ENCODE peak calls at places on chromosomes 12 and 14, in four cellular contexts. One of them, this sample, is unnamed.
A peak's percentile ranks its signal among the peaks of the same experiment; 100 is the strongest.

GRCh38 chr12:89756638-89757321 is 48.1 kb upstream of the ATP2B1 start:
- DNase-seq in left lung: no peak
- DNase-seq in adrenal gland: no peak
- DNase-seq in CD4-positive, alpha-beta T cell: no peak
- DNase-seq in this sample: no peak

GRCh38 chr14:54127526-54127925 is 170.9 kb upstream of the BMP4 start:
- DNase-seq in left lung: no peak
- DNase-seq in adrenal gland: no peak
- DNase-seq in CD4-positive, alpha-beta T cell: no peak
- DNase-seq in this sample: no peak

GRCh38 chr12:132596016-132596415 is 14.4 kb downstream of the LRCOL1 start:
- DNase-seq in left lung: peak; percentile 76
- DNase-seq in CD4-positive, alpha-beta T cell: no peak
- DNase-seq in adrenal gland: peak; percentile 50
- DNase-seq in this sample: no peak

GRCh38 chr12:21642707-21643389 is 14.8 kb downstream of the LDHB start:
- DNase-seq in CD4-positive, alpha-beta T cell: no peak
- DNase-seq in adrenal gland: no peak
- DNase-seq in left lung: no peak
- DNase-seq in this sample: no peak

GRCh38 chr12:614727-615060 is 48.6 kb downstream of the NINJ2 start:
- DNase-seq in adrenal gland: no peak
- DNase-seq in CD4-positive, alpha-beta T cell: no peak
- DNase-seq in left lung: no peak
- DNase-seq in this sample: no peak

GRCh38 chr12:80593766-80594165 is 113.7 kb upstream of the MYF6 start:
- DNase-seq in adrenal gland: no peak
- DNase-seq in left lung: no peak
- DNase-seq in CD4-positive, alpha-beta T cell: no peak
- DNase-seq in this sample: no peak

GRCh38 chr12:105933671-105934665 is 204.8 kb downstream of the NUAK1 start:
- DNase-seq in CD4-positive, alpha-beta T cell: no peak
- DNase-seq in adrenal gland: peak; percentile 31
- DNase-seq in left lung: no peak
- DNase-seq in this sample: no peak

GRCh38 chr12:110073049-110073831 is 24.9 kb upstream of the C12orf76 start:
- DNase-seq in left lung: no peak
- DNase-seq in CD4-positive, alpha-beta T cell: no peak
- DNase-seq in adrenal gland: peak; percentile 31
- DNase-seq in this sample: peak; percentile 78

GRCh38 chr12:125455556-125455955 is 390.3 kb downstream of the AACS start:
- DNase-seq in left lung: no peak
- DNase-seq in adrenal gland: no peak
- DNase-seq in CD4-positive, alpha-beta T cell: no peak
- DNase-seq in this sample: no peak

GRCh38 chr14:94864421-94865195 is 94.7 kb upstream of the GSC start:
- DNase-seq in left lung: no peak
- DNase-seq in adrenal gland: no peak
- DNase-seq in CD4-positive, alpha-beta T cell: no peak
- DNase-seq in this sample: peak; percentile 12

GRCh38 chr12:108461071-108461670 is 53.9 kb upstream of the FICD start:
- DNase-seq in adrenal gland: no peak
- DNase-seq in left lung: no peak
- DNase-seq in CD4-positive, alpha-beta T cell: no peak
- DNase-seq in this sample: no peak

GRCh38 chr12:6925543-6926279 is 2.0 kb upstream of the ATN1 start:
- DNase-seq in adrenal gland: peak; percentile 79
- DNase-seq in left lung: no peak
- DNase-seq in CD4-positive, alpha-beta T cell: no peak
- DNase-seq in this sample: peak; percentile 53

GRCh38 chr12:11696084-11696483 is 46.6 kb downstream of the ETV6 start:
- DNase-seq in CD4-positive, alpha-beta T cell: no peak
- DNase-seq in left lung: no peak
- DNase-seq in adrenal gland: no peak
- DNase-seq in this sample: no peak

GRCh38 chr12:14554281-14555008 is 13.2 kb downstream of the PLBD1 start:
- DNase-seq in CD4-positive, alpha-beta T cell: no peak
- DNase-seq in adrenal gland: peak; percentile 64
- DNase-seq in left lung: peak; percentile 88
- DNase-seq in this sample: no peak

GRCh38 chr14:100531152-100531551 is 56.1 kb downstream of the BEGAIN start:
- DNase-seq in CD4-positive, alpha-beta T cell: no peak
- DNase-seq in left lung: peak; percentile 48
- DNase-seq in adrenal gland: no peak
- DNase-seq in this sample: no peak

GRCh38 chr12:66910366-66910974 is 231.6 kb upstream of the GRIP1 start:
- DNase-seq in left lung: no peak
- DNase-seq in adrenal gland: no peak
- DNase-seq in CD4-positive, alpha-beta T cell: no peak
- DNase-seq in this sample: no peak

GRCh38 chr12:63949902-63950301 is 105.4 kb downstream of the SRGAP1 start:
- DNase-seq in CD4-positive, alpha-beta T cell: no peak
- DNase-seq in adrenal gland: no peak
- DNase-seq in left lung: no peak
- DNase-seq in this sample: no peak

GRCh38 chr14:87888136-87888999 is 104.6 kb downstream of the GALC start:
- DNase-seq in CD4-positive, alpha-beta T cell: no peak
- DNase-seq in adrenal gland: peak; percentile 60
- DNase-seq in left lung: no peak
- DNase-seq in this sample: no peak

GRCh38 chr12:29763301-29763683 is 20.4 kb downstream of the TMTC1 start:
- DNase-seq in adrenal gland: no peak
- DNase-seq in left lung: no peak
- DNase-seq in CD4-positive, alpha-beta T cell: no peak
- DNase-seq in this sample: no peak

GRCh38 chr12:2194060-2194459 is 141.3 kb downstream of the CACNA1C start:
- DNase-seq in left lung: no peak
- DNase-seq in CD4-positive, alpha-beta T cell: no peak
- DNase-seq in adrenal gland: no peak
- DNase-seq in this sample: no peak

GRCh38 chr12:64125913-64126312 is 96.2 kb downstream of the KICS2 start:
- DNase-seq in left lung: no peak
- DNase-seq in adrenal gland: no peak
- DNase-seq in CD4-positive, alpha-beta T cell: no peak
- DNase-seq in this sample: no peak

GRCh38 chr12:124303579-124304313 is 8.9 kb downstream of the RFLNA start:
- DNase-seq in adrenal gland: no peak
- DNase-seq in CD4-positive, alpha-beta T cell: no peak
- DNase-seq in left lung: peak; percentile 63
- DNase-seq in this sample: no peak

GRCh38 chr14:21734457-21735074 is 60.9 kb upstream of the OR4E1 start:
- DNase-seq in adrenal gland: no peak
- DNase-seq in left lung: no peak
- DNase-seq in CD4-positive, alpha-beta T cell: no peak
- DNase-seq in this sample: no peak

GRCh38 chr14:99538275-99538674 is 57.1 kb downstream of the CCNK start:
- DNase-seq in CD4-positive, alpha-beta T cell: no peak
- DNase-seq in adrenal gland: peak; percentile 83
- DNase-seq in left lung: no peak
- DNase-seq in this sample: no peak

GRCh38 chr12:27539191-27539631 is 15.2 kb downstream of the PPFIBP1 start:
- DNase-seq in adrenal gland: no peak
- DNase-seq in CD4-positive, alpha-beta T cell: no peak
- DNase-seq in left lung: no peak
- DNase-seq in this sample: no peak

GRCh38 chr14:36223558-36223957 is 47.0 kb upstream of the PTCSC3 start:
- DNase-seq in adrenal gland: no peak
- DNase-seq in CD4-positive, alpha-beta T cell: no peak
- DNase-seq in left lung: no peak
- DNase-seq in this sample: no peak

GRCh38 chr12:53623986-53624385 is 2.2 kb downstream of the ATF7 start:
- DNase-seq in left lung: no peak
- DNase-seq in CD4-positive, alpha-beta T cell: no peak
- DNase-seq in adrenal gland: no peak
- DNase-seq in this sample: peak; percentile 40

GRCh38 chr14:52399886-52400599 is 85.9 kb downstream of the PTGER2 start:
- DNase-seq in CD4-positive, alpha-beta T cell: no peak
- DNase-seq in adrenal gland: no peak
- DNase-seq in left lung: no peak
- DNase-seq in this sample: no peak

GRCh38 chr14:72679591-72680151 is 214.2 kb downstream of the DPF3 start:
- DNase-seq in CD4-positive, alpha-beta T cell: no peak
- DNase-seq in left lung: no peak
- DNase-seq in adrenal gland: no peak
- DNase-seq in this sample: no peak

GRCh38 chr14:98059106-98059505 is 1212.9 kb downstream of the BCL11B start:
- DNase-seq in left lung: no peak
- DNase-seq in adrenal gland: no peak
- DNase-seq in CD4-positive, alpha-beta T cell: no peak
- DNase-seq in this sample: no peak

GRCh38 chr14:28057286-28058011 is 709.1 kb upstream of the FOXG1 start:
- DNase-seq in left lung: no peak
- DNase-seq in CD4-positive, alpha-beta T cell: no peak
- DNase-seq in adrenal gland: no peak
- DNase-seq in this sample: no peak

GRCh38 chr12:68624933-68625332 is 14.2 kb downstream of the RAP1B start:
- DNase-seq in adrenal gland: no peak
- DNase-seq in left lung: no peak
- DNase-seq in CD4-positive, alpha-beta T cell: no peak
- DNase-seq in this sample: no peak

GRCh38 chr12:68630598-68630997 is 19.9 kb downstream of the RAP1B start:
- DNase-seq in CD4-positive, alpha-beta T cell: no peak
- DNase-seq in adrenal gland: no peak
- DNase-seq in left lung: no peak
- DNase-seq in this sample: no peak

GRCh38 chr12:68628698-68629097 is 18.0 kb downstream of the RAP1B start:
- DNase-seq in adrenal gland: no peak
- DNase-seq in CD4-positive, alpha-beta T cell: no peak
- DNase-seq in left lung: no peak
- DNase-seq in this sample: no peak

GRCh38 chr12:68630050-68630449 is 19.4 kb downstream of the RAP1B start:
- DNase-seq in CD4-positive, alpha-beta T cell: no peak
- DNase-seq in left lung: no peak
- DNase-seq in adrenal gland: no peak
- DNase-seq in this sample: no peak

DNA sequence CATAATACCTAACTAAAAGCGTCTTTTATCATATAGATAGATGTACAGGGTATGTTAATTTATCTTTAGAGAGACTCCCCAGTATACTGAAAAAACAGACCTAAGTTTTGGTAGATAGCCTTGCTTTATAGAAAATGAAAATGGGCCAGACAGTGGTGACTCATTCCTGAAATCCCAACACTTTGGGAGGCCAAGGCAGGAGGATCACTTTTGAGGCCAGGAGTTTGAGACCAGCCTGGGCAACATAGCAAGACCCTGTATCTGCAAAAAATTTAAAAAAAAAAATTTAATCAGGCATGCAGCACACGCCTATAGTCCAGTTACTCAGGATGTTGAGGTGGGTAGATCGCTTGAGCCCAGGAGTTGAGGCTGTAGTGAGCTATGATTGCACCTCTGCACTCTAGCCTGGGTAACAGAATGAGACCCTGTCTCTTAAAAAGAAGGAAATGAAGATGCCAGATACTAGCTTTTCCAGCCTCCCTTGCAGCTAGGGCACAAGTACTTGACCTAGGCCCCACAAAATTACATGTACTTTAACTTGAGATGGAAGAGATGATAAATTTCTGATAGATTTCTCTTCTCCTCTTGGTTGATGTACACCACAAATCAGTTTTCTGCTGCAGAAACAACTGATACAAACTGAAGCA is 17.1 kb downstream of the RAP1B start:
- DNase-seq in CD4-positive, alpha-beta T cell: no peak
- DNase-seq in adrenal gland: no peak
- DNase-seq in left lung: no peak
- DNase-seq in this sample: no peak
- H3K27ac ChIP-seq in CD4-positive, alpha-beta T cell: no peak overlapping the region
- H3K27ac ChIP-seq in adrenal gland: no peak overlapping the region
- H3K27ac ChIP-seq in left lung: no peak overlapping the region
- H3K27ac ChIP-seq in this sample: no peak overlapping the region

DNA sequence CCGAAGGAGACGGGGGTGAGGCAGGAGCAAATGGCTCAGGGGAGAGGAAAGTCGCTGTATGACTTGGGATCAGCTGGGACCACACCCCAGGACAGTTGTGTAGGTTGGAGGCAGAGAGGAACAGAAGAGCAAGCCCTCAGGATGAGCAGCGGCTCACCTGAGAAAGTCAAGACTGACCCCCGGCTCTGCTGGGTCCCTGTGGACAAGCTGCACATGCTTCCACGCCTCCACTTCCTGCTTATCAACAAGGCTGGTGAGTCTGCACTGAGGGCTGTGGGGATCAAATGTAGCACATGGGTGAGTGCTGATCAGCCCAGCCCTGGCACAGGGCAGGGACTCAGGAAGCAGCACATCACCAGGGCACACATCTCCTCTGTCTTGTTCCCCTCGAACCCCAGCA is 92.1 kb downstream of the CHGA start:
- DNase-seq in CD4-positive, alpha-beta T cell: no peak
- DNase-seq in left lung: no peak
- DNase-seq in adrenal gland: no peak
- DNase-seq in this sample: no peak
- H3K27ac ChIP-seq in CD4-positive, alpha-beta T cell: no peak overlapping the region
- H3K27ac ChIP-seq in left lung: no peak overlapping the region
- H3K27ac ChIP-seq in adrenal gland: no peak overlapping the region
- H3K27ac ChIP-seq in this sample: no peak overlapping the region

DNA sequence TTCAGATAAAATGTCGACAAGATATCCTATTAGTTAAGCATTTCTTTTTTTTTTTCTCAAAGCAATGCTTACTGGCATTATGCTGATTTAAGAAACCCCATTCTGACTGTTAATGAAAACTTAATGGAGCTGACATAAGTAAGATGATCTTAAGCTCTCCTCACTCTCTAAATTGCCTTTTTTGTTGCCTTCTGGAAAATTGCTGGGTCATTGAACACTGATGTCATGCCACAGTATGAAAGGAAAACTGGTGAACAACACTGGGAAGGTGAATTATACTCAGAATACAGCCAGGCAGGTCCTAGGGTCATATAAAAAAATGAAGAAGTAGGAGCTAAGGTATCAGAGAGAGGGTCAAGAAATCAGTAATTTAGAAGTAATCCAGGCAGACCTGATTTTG is 179.9 kb downstream of the BTG1 start:
- DNase-seq in adrenal gland: no peak
- DNase-seq in left lung: no peak
- DNase-seq in CD4-positive, alpha-beta T cell: no peak
- DNase-seq in this sample: no peak
- H3K27ac ChIP-seq in adrenal gland: no peak overlapping the region
- H3K27ac ChIP-seq in left lung: no peak overlapping the region
- H3K27ac ChIP-seq in CD4-positive, alpha-beta T cell: no peak overlapping the region
- H3K27ac ChIP-seq in this sample: no peak overlapping the region

DNA sequence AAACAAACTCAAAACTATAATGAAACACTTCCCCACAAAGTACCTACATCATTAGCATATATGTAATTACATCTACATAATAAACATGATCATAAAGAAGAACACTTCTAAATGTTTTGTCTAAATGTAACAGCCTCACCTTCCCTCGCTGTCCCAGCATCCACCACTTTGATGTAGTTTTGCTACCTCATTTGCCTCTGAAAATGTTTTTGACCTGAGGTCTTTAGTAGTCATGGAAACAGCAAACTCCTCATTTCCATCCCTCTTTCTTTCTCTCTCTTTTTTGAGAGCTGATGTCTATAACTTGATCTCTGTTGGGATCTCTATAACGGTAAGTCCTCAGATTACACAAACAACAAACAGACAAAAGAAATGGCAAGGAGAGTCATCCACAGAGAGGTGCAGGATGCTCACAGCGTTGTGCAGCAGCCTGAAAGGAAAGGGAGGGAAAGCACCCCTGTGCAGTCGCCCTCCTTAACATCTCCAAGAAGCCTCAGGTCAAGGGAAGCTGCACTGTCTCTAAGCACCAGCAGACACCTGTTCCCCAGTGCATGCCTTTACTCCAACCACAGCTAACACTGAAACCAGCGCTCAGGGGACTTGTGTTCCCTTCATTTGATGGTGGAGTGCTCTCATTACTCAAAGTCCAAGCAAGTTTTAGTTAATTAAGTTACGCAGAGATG is 268.7 kb downstream of the TMEM132D start:
- DNase-seq in adrenal gland: no peak
- DNase-seq in left lung: no peak
- DNase-seq in CD4-positive, alpha-beta T cell: no peak
- DNase-seq in this sample: no peak
- H3K27ac ChIP-seq in adrenal gland: no peak overlapping the region
- H3K27ac ChIP-seq in left lung: no peak overlapping the region
- H3K27ac ChIP-seq in CD4-positive, alpha-beta T cell: no peak overlapping the region
- H3K27ac ChIP-seq in this sample: no peak overlapping the region